ENCODE peak calls at places on chromosomes 4 and X, in four cellular contexts. O is H9, U is H1, Q is IMR-90. P is an unnamed sample.

GRCh38 chr4:101101072-101101471 is 246.3 kb downstream of the PPP3CA start:
- DNase-seq in O (no peak), U (no peak), Q (no peak), P (no peak)

GRCh38 chr4:68368566-68369473 is 18.9 kb upstream of the YTHDC1 start:
- DNase-seq in O (no peak), U (no peak), Q (peak), P (no peak)

GRCh38 chrX:108070891-108071290 is 20.5 kb downstream of the PSMD10 start:
- DNase-seq in O (no peak), U (no peak), Q (peak), P (no peak)

GRCh38 chr4:121140712-121141111 is 23.4 kb downstream of the TNIP3 start:
- DNase-seq in O (no peak), U (no peak), Q (peak), P (peak)

GRCh38 chr4:126583509-126583908 is 1049.2 kb upstream of the INTU start:
- DNase-seq in O (peak), U (no peak), Q (peak), P (peak)

GRCh38 chrX:77694491-77694890 is 91.5 kb downstream of the ATRX start:
- DNase-seq in O (no peak), U (no peak), Q (no peak), P (no peak)

GRCh38 chr4:4555916-4556315 is 14.1 kb upstream of the STX18 start:
- DNase-seq in O (no peak), U (no peak), Q (peak), P (peak)

GRCh38 chr4:141081921-141082381 is 51.3 kb downstream of the RNF150 start:
- DNase-seq in O (no peak), U (no peak), Q (no peak), P (no peak)

DNA sequence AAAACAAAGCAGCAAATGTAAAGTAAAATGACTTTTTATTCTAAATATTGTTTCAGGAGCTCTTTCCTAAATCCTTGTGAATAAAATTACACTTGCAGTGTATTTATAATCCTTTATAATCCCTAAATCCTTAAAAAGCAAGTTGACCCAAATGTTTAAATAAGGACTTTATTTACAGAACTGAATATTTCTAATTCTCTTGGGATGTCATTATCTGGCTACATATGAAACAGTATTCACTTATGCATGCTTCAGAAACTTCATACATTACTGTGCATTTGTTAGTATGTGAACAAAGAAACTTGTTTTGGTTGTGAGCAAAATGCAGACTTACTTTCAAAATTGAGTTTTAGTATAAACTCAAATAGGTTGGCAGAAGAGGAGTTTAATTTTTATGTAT is 49.2 kb downstream of the PTTG2 start:
- DNase-seq in O (no peak), U (no peak), Q (peak), P (no peak)
- H4K5ac ChIP-seq in O (no peak), U (no peak), Q (no peak), P (no peak)

GRCh38 chr4:7460591-7460990 is 25.9 kb upstream of the PSAPL1 start:
- DNase-seq in O (no peak), U (no peak), Q (peak), P (no peak)

GRCh38 chr4:7457201-7458065 is 22.7 kb upstream of the PSAPL1 start:
- DNase-seq in O (no peak), U (no peak), Q (no peak), P (no peak)

GRCh38 chr4:7459471-7459870 is 24.7 kb upstream of the PSAPL1 start:
- DNase-seq in O (no peak), U (no peak), Q (no peak), P (no peak)

GRCh38 chr4:7458066-7458425 is 23.3 kb upstream of the PSAPL1 start:
- DNase-seq in O (no peak), U (no peak), Q (no peak), P (no peak)

DNA sequence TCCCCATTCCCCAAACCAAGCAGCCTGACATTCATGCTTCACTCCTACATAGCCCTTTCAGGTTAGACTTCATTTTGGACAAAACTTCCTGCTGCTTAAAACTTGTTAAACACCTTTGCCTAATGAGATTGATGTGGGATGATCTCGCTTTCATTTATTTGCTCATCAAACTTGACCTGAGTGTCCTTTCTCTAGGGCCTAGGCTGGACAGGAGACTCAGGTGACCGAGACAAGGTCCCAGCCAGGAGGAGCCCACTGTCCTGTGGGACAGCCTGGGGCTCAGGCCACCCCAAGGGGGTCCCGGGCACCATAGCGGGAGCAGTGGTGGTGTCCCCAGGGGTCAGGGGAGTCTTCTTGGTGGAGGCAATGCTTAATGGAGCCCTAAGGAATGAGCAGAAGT is 23.7 kb upstream of the PSAPL1 start:
- DNase-seq in O (no peak), U (no peak), Q (no peak), P (no peak)
- H3K4me2 ChIP-seq in O (no peak), U (no peak), Q (no peak), P (no peak)

DNA sequence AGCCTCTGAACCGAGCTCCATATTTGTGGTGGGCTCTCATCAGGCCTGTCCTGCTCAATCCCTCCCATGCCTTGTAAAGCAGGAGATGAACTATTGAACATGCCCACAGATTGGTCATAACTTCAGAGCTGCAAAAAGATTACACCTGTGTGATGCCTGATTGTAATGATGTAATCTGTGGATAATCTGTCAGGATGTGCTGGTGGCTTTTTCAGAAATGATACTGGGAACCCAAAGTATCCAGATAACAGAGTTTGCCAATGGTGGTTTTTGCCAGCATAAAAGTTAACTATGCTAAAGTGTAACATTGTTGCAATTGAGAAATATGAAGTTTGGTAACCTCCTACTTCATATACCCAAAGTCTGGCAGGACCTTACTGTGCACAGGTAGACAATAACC is 393.4 kb downstream of the RAPGEF2 start:
- DNase-seq in O (no peak), U (no peak), Q (no peak), P (no peak)
- H4K5ac ChIP-seq in O (no peak), U (no peak), Q (no peak), P (no peak)

DNA sequence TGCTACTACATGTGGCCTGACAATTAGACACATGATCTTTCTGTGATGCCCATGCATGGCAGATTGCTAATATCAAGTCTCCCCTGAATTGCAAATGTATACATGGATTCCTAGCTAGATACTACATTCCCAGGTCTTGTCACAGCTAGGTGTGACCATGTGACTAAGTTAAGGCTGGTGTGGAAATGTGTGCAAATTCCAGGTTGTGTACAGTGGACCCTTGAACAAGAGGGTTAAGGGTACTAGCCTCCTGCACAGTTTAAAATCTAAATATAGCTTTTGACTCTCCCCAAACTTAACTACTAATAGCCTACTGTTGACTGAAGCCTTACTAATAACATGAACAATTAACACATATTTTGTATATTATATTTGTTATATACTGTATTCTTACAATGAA is 48.4 kb downstream of the HSD17B13 start:
- DNase-seq in O (no peak), U (no peak), Q (no peak), P (no peak)
- H3K4me2 ChIP-seq in O (no peak), U (no peak), Q (no peak), P (no peak)

GRCh38 chr4:78167510-78167909 is 110.4 kb downstream of the FRAS1 start:
- DNase-seq in O (no peak), U (no peak), Q (no peak), P (no peak)
- H4K5ac ChIP-seq in O (no peak), U (no peak), Q (no peak), P (no peak)

GRCh38 chr4:48329976-48330375 is 11.4 kb upstream of the SLAIN2 start:
- DNase-seq in O (no peak), U (no peak), Q (peak), P (no peak)
- H3K4me2 ChIP-seq in O (no peak), U (no peak), Q (peak), P (no peak)

GRCh38 chr4:30839583-30840520 is 119.7 kb downstream of the PCDH7 start:
- DNase-seq in O (no peak), U (no peak), Q (peak), P (peak)
- H4K5ac ChIP-seq in O (no peak), U (no peak), Q (peak), P (no peak)

GRCh38 chrX:153610834-153611209 is 11.9 kb upstream of the CCNQ start:
- DNase-seq in O (no peak), U (no peak), Q (no peak), P (no peak)
- H3K4me2 ChIP-seq in O (no peak), U (peak), Q (no peak), P (no peak)

DNA sequence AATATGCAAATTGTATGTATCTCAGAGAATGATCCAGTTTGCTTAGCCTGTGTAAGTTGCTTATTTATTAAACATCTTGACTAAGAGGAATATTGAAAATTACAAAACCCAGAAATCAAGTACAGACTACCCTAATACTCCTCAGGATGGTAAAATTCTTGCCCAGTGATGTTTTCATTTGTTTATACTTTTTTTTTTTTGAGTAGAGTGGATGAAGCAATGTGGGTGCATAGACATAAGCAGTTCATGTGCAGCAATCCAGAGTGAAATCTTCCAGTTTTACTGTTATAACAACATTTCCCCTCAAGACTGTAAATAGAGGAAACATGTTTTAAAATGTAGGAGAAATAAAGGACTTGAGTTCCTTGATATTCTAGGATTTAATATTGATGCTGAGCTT is 4.7 kb downstream of the GLRB start:
- DNase-seq in O (no peak), U (no peak), Q (peak), P (no peak)
- H4K5ac ChIP-seq in O (no peak), U (no peak), Q (no peak), P (no peak)